ENCODE peak calls at places on chromosomes 6 and 20, in five cellular contexts. Z, K, S, D and O are unnamed samples.

GRCh38 chr6:37487891-37488290 is 11.8 kb downstream of the CCDC167 start:
- DNase-seq in D (no peak), Z (no peak), S (no peak), K (no peak), O (no peak)

GRCh38 chr6:124487778-124488431 is 474.3 kb upstream of the RNF217 start:
- DNase-seq in K (no peak), Z (no peak), S (peak; percentile 76), D (no peak), O (no peak)

GRCh38 chr6:155256122-155256795 is 7.6 kb upstream of the CLDN20 start:
- DNase-seq in D (no peak), Z (no peak), S (peak; percentile 70), K (no peak), O (no peak)

GRCh38 chr6:156866181-156866862 is 89.1 kb downstream of the ARID1B start:
- DNase-seq in Z (no peak), D (no peak), S (peak; percentile 53), K (peak; percentile 56), O (no peak)

GRCh38 chr6:57048577-57048976 is 2.1 kb downstream of the KIAA1586 start:
- DNase-seq in K (no peak), S (peak; percentile 8), D (no peak), Z (no peak), O (no peak)

GRCh38 chr6:119587537-119587936 is 238.0 kb upstream of the MAN1A1 start:
- DNase-seq in D (no peak), Z (no peak), S (peak; percentile 53), K (peak; percentile 14), O (no peak)

GRCh38 chr6:17233531-17233930 is 47.6 kb upstream of the RBM24 start:
- DNase-seq in D (no peak), K (no peak), Z (no peak), S (peak; percentile 25), O (no peak)

GRCh38 chr20:15236812-15237211 is 899.4 kb upstream of the FLRT3 start:
- DNase-seq in K (peak; percentile 43), Z (no peak), D (no peak), S (peak; percentile 48), O (no peak)

GRCh38 chr6:47371139-47371874 is 61.6 kb upstream of the TNFRSF21 start:
- DNase-seq in K (no peak), Z (no peak), S (no peak), D (no peak), O (no peak)

GRCh38 chr6:83273596-83273995 is 80.4 kb downstream of the RWDD2A start:
- DNase-seq in Z (no peak), S (peak; percentile 19), D (no peak), K (no peak), O (no peak)